ENCODE peak calls at places on chromosomes 2 and 18, in four cellular contexts. One of them, this sample, is unnamed.

GRCh38 chr2:97761192-97761591 is 47.8 kb downstream of the ZAP70 start:
- DNase-seq in neuronal stem cell: no peak
- DNase-seq in H9: no peak
- DNase-seq in mesendoderm: no peak
- DNase-seq in this sample: no peak

GRCh38 chr2:950627-950992 is at the start of gene SNTG2:
- DNase-seq in neuronal stem cell: peak
- DNase-seq in H9: peak
- DNase-seq in mesendoderm: peak
- DNase-seq in this sample: no peak

GRCh38 chr18:46794607-46795006 is 37.8 kb upstream of the ST8SIA5 start:
- DNase-seq in neuronal stem cell: no peak
- DNase-seq in H9: peak
- DNase-seq in mesendoderm: peak
- DNase-seq in this sample: no peak

GRCh38 chr2:9565436-9566153 is 10.0 kb upstream of the ADAM17 start:
- DNase-seq in neuronal stem cell: no peak
- DNase-seq in H9: no peak
- DNase-seq in mesendoderm: peak
- DNase-seq in this sample: no peak

GRCh38 chr2:241844831-241845578 is 13.7 kb downstream of the PDCD1 start:
- DNase-seq in neuronal stem cell: no peak
- DNase-seq in H9: peak
- DNase-seq in mesendoderm: no peak
- DNase-seq in this sample: no peak

GRCh38 chr2:215758691-215759090 is 254.7 kb downstream of the MREG start:
- DNase-seq in neuronal stem cell: no peak
- DNase-seq in H9: no peak
- DNase-seq in mesendoderm: no peak
- DNase-seq in this sample: no peak

GRCh38 chr2:100782376-100782878 is 37.5 kb upstream of the NPAS2 start:
- DNase-seq in neuronal stem cell: no peak
- DNase-seq in H9: no peak
- DNase-seq in mesendoderm: no peak
- DNase-seq in this sample: no peak

GRCh38 chr2:199848323-199848722 is 2.7 kb downstream of the FTCDNL1 start:
- DNase-seq in neuronal stem cell: no peak
- DNase-seq in H9: no peak
- DNase-seq in mesendoderm: no peak
- DNase-seq in this sample: no peak

GRCh38 chr2:188940171-188940570 is 34.0 kb upstream of the COL3A1 start:
- DNase-seq in neuronal stem cell: no peak
- DNase-seq in H9: no peak
- DNase-seq in mesendoderm: no peak
- DNase-seq in this sample: no peak

GRCh38 chr2:46837112-46837454 is 78.5 kb downstream of the MCFD2 start:
- DNase-seq in neuronal stem cell: no peak
- DNase-seq in H9: no peak
- DNase-seq in mesendoderm: no peak
- DNase-seq in this sample: no peak

GRCh38 chr2:54523336-54523959 is 67.3 kb downstream of the SPTBN1 start:
- DNase-seq in neuronal stem cell: no peak
- DNase-seq in H9: no peak
- DNase-seq in mesendoderm: no peak
- DNase-seq in this sample: no peak

GRCh38 chr18:48897531-48897930 is 53.2 kb downstream of the SMAD7 start:
- DNase-seq in neuronal stem cell: no peak
- DNase-seq in H9: no peak
- DNase-seq in mesendoderm: no peak
- DNase-seq in this sample: no peak

GRCh38 chr2:127081826-127082633 is 24.9 kb downstream of the BIN1 start:
- DNase-seq in neuronal stem cell: no peak
- DNase-seq in H9: no peak
- DNase-seq in mesendoderm: no peak
- DNase-seq in this sample: no peak

GRCh38 chr18:5895886-5896740 is 791 bp upstream of the TMEM200C start:
- DNase-seq in neuronal stem cell: peak
- DNase-seq in H9: peak
- DNase-seq in mesendoderm: peak
- DNase-seq in this sample: no peak

GRCh38 chr2:160666019-160666676 is 172.5 kb upstream of the RBMS1 start:
- DNase-seq in neuronal stem cell: no peak
- DNase-seq in H9: no peak
- DNase-seq in mesendoderm: no peak
- DNase-seq in this sample: peak

GRCh38 chr2:193943406-193943960 is 1713.5 kb upstream of the SLC39A10 start:
- DNase-seq in neuronal stem cell: no peak
- DNase-seq in H9: no peak
- DNase-seq in mesendoderm: no peak
- DNase-seq in this sample: no peak

GRCh38 chr18:48619501-48619900 is 80.7 kb downstream of the CTIF start:
- DNase-seq in neuronal stem cell: no peak
- DNase-seq in H9: no peak
- DNase-seq in mesendoderm: no peak
- DNase-seq in this sample: no peak

GRCh38 chr2:10254373-10255188 is 48.1 kb upstream of the HPCAL1 start:
- DNase-seq in neuronal stem cell: no peak
- DNase-seq in H9: no peak
- DNase-seq in mesendoderm: peak
- DNase-seq in this sample: peak

GRCh38 chr18:49618741-49619392 is 57.0 kb downstream of the LIPG start:
- DNase-seq in neuronal stem cell: no peak
- DNase-seq in H9: no peak
- DNase-seq in mesendoderm: peak
- DNase-seq in this sample: no peak

GRCh38 chr2:153595939-153596338 is 117.4 kb upstream of the RPRM start:
- DNase-seq in neuronal stem cell: peak
- DNase-seq in H9: peak
- DNase-seq in mesendoderm: peak
- DNase-seq in this sample: no peak

GRCh38 chr2:162435676-162436075 is 91.7 kb downstream of the GCA start:
- DNase-seq in neuronal stem cell: no peak
- DNase-seq in H9: no peak
- DNase-seq in mesendoderm: no peak
- DNase-seq in this sample: peak

GRCh38 chr2:136034629-136035028 is 49.2 kb upstream of the DARS1 start:
- DNase-seq in neuronal stem cell: no peak
- DNase-seq in H9: no peak
- DNase-seq in mesendoderm: no peak
- DNase-seq in this sample: no peak

GRCh38 chr2:133817680-133818566 is 249.7 kb upstream of the NCKAP5 start:
- DNase-seq in neuronal stem cell: no peak
- DNase-seq in H9: no peak
- DNase-seq in mesendoderm: no peak
- DNase-seq in this sample: peak

GRCh38 chr2:205477016-205477705 is 205.1 kb upstream of the NRP2 start:
- DNase-seq in neuronal stem cell: no peak
- DNase-seq in H9: no peak
- DNase-seq in mesendoderm: no peak
- DNase-seq in this sample: no peak

GRCh38 chr2:161416633-161417427 is 733 bp downstream of the TBR1 start:
- DNase-seq in neuronal stem cell: peak
- DNase-seq in H9: peak
- DNase-seq in mesendoderm: peak
- DNase-seq in this sample: no peak

GRCh38 chr2:110116033-110116710 is 550 bp upstream of the MALL start:
- DNase-seq in neuronal stem cell: no peak
- DNase-seq in H9: peak
- DNase-seq in mesendoderm: peak
- DNase-seq in this sample: no peak
- H4K8ac ChIP-seq in neuronal stem cell: no peak
- H4K8ac ChIP-seq in H9: no peak
- H4K8ac ChIP-seq in mesendoderm: no peak
- H4K8ac ChIP-seq in this sample: no peak

DNA sequence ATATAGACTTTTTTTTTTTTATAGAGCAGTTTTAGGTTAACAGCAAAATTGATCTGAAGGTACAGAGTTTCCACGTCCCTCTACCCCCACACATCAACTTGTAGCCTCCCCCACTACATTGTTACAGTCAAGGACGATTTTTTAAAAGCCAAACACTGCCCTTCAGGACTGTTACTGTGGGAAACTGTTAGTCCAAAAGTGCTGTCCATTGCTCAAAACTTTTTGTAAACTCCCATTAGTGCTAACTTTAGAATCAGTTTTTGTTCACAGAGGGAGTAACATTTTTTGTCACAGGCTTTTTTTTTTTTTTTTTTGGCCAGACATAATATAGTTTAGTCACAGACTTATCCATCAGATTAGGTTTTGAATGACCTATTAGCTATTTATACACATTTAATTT is 24.1 kb downstream of the ELP2 start:
- DNase-seq in neuronal stem cell: no peak
- DNase-seq in H9: no peak
- DNase-seq in mesendoderm: no peak
- DNase-seq in this sample: no peak
- H4K8ac ChIP-seq in neuronal stem cell: no peak
- H4K8ac ChIP-seq in H9: no peak
- H4K8ac ChIP-seq in mesendoderm: no peak
- H4K8ac ChIP-seq in this sample: no peak

DNA sequence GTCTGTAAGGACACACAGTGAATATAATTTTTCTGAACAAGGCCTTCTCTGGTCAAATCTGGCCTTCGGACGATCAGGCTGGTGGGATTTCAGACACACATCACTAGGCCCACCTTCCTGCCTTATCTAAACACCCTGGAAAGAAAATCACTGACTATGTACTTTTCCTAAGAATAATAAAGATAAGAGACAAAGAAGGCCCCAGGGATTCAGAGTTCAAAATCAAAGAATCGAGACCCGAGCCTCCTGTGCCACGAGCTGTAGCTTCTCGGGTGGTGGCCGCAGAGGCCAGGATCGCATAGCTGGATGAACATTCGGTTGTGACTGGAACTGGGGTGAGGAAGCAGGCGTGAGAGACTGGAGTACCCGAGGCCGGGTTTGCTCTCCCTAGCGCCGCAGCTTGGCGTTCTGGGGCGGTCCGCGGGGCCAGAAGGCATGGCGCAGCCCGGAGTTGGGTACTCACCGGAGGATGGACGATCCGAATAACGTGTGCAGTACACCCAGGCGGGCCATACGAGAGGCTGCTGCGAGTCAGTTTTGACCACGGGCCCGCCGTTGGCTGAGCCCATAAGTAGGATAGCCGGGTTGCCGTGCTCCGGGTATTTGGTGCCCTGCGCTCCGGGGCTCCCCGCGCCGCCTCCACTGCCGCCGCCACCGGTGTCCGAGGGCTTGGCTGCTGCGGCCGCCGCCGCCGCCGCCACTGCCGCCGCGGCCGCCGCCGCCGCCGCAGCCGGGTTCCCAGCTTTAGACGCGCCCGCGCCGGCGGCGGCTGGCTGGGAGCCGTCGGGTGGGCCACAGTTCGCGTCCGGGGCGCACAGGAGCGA is 1.4 kb downstream of the EN1 start:
- DNase-seq in neuronal stem cell: peak
- DNase-seq in H9: peak
- DNase-seq in mesendoderm: peak
- DNase-seq in this sample: no peak
- H4K8ac ChIP-seq in neuronal stem cell: no peak
- H4K8ac ChIP-seq in H9: no peak
- H4K8ac ChIP-seq in mesendoderm: no peak
- H4K8ac ChIP-seq in this sample: peak

GRCh38 chr2:231684314-231685223 is 23.8 kb upstream of the PTMA start:
- DNase-seq in neuronal stem cell: no peak
- DNase-seq in H9: peak
- DNase-seq in mesendoderm: no peak
- DNase-seq in this sample: no peak
- H4K8ac ChIP-seq in neuronal stem cell: no peak
- H4K8ac ChIP-seq in H9: no peak
- H4K8ac ChIP-seq in mesendoderm: no peak
- H4K8ac ChIP-seq in this sample: no peak

GRCh38 chr2:217363470-217363869 is 503.6 kb upstream of the TNP1 start:
- DNase-seq in neuronal stem cell: no peak
- DNase-seq in H9: no peak
- DNase-seq in mesendoderm: no peak
- DNase-seq in this sample: no peak
- H4K8ac ChIP-seq in neuronal stem cell: no peak
- H4K8ac ChIP-seq in H9: no peak
- H4K8ac ChIP-seq in mesendoderm: no peak
- H4K8ac ChIP-seq in this sample: no peak

DNA sequence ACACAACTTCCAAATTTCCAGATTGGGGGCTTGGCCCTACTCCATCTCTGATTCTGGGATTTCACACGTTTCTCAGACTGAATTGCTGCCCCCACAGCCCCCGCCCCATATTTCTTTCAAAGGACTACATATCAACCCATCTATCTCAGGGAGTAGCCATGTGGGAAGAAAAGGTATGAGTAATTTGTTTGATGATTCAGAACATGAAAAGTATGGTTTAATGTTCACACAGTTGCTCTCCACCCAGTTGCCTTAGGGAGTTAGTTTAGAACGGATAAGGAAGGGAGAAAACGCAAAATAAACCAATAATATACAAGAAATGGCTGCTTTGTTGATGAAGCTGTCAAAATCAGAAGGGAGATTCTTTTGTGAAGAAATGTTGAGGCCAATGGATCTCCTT is 145.1 kb downstream of the PIEZO2 start:
- DNase-seq in neuronal stem cell: no peak
- DNase-seq in H9: no peak
- DNase-seq in mesendoderm: no peak
- DNase-seq in this sample: no peak
- H4K8ac ChIP-seq in neuronal stem cell: no peak
- H4K8ac ChIP-seq in H9: no peak
- H4K8ac ChIP-seq in mesendoderm: no peak
- H4K8ac ChIP-seq in this sample: no peak